ENCODE peak calls at places on chromosomes 5 and 9, in five cellular contexts. Q is fibroblast of lung, G is aorta, T is osteoblast, B is RWPE1. C is an unnamed sample.
A peak's percentile ranks its signal among the peaks of the same experiment; 100 is the strongest.

GRCh38 chr5:170028124-170028523 is 47.8 kb upstream of the INSYN2B start:
- DNase-seq in Q (no peak), G (no peak), T (no peak), B (no peak), C (no peak)

GRCh38 chr9:25418974-25419373 is 259.3 kb downstream of the TUSC1 start:
- DNase-seq in G (no peak), T (no peak), Q (peak; percentile 1), B (no peak), C (no peak)

GRCh38 chr9:14106699-14107098 is 207.2 kb downstream of the NFIB start:
- DNase-seq in Q (no peak), T (no peak), G (no peak), B (no peak), C (no peak)

GRCh38 chr9:84567776-84568175 is 101.8 kb upstream of the NTRK2 start:
- DNase-seq in G (no peak), Q (no peak), B (no peak), T (no peak), C (no peak)

GRCh38 chr5:125455041-125455440 is 708.6 kb upstream of the ZNF608 start:
- DNase-seq in G (no peak), B (no peak), T (no peak), Q (peak; percentile 52), C (no peak)

GRCh38 chr9:98101868-98102273 is 17.2 kb downstream of the TRIM14 start:
- DNase-seq in Q (no peak), B (no peak), T (no peak), G (no peak), C (no peak)

GRCh38 chr5:56088431-56088949 is 93.7 kb upstream of the IL6ST start:
- DNase-seq in T (no peak), Q (no peak), B (no peak), G (no peak), C (no peak)

GRCh38 chr5:1208743-1209551 is 7.6 kb downstream of the SLC6A19 start:
- DNase-seq in Q (no peak), B (peak; percentile 37), T (peak; percentile 96), G (peak; percentile 39), C (no peak)

GRCh38 chr5:62343428-62343827 is 37.4 kb downstream of the KIF2A start:
- DNase-seq in Q (no peak), B (no peak), T (no peak), G (no peak), C (no peak)

GRCh38 chr9:129619787-129620668 is 873 bp downstream of the C9orf50 start:
- DNase-seq in B (no peak), G (no peak), Q (no peak), T (peak; percentile 93), C (no peak)

GRCh38 chr5:141412853-141413539 is at the start of gene PCDHGA10:
- DNase-seq in G (no peak), T (peak; percentile 94), B (peak; percentile 29), Q (peak; percentile 81), C (no peak)

GRCh38 chr9:93826905-93827544 is 128.1 kb downstream of the BARX1 start:
- DNase-seq in G (no peak), B (no peak), T (peak; percentile 64), Q (no peak), C (no peak)

GRCh38 chr5:159550951-159551350 is 220.7 kb upstream of the IL12B start:
- DNase-seq in G (no peak), T (no peak), B (no peak), Q (peak; percentile 2), C (no peak)

GRCh38 chr9:133874659-133875058 is 117.5 kb downstream of the VAV2 start:
- DNase-seq in G (no peak), B (no peak), Q (no peak), T (no peak), C (no peak)
- H3K27ac ChIP-seq in G (no peak overlapping the region), B (peak overlapping the region; percentile 100), Q (no peak overlapping the region), T (peak overlapping the region; percentile 33), C (peak overlapping the region; percentile 97)

GRCh38 chr9:132014218-132014800 is 65.4 kb downstream of the MED27 start:
- DNase-seq in Q (no peak), T (no peak), B (no peak), G (no peak), C (no peak)

GRCh38 chr9:132011309-132011708 is 68.4 kb downstream of the MED27 start:
- DNase-seq in G (no peak), T (no peak), B (no peak), Q (no peak), C (no peak)

GRCh38 chr9:132015866-132016265 is 63.8 kb downstream of the MED27 start:
- DNase-seq in Q (no peak), G (no peak), T (no peak), B (no peak), C (no peak)

GRCh38 chr9:132011896-132012295 is 67.8 kb downstream of the MED27 start:
- DNase-seq in B (no peak), G (no peak), Q (no peak), T (no peak), C (no peak)

GRCh38 chr9:132012704-132013345 is 66.8 kb downstream of the MED27 start:
- DNase-seq in Q (no peak), B (no peak), T (no peak), G (no peak), C (no peak)
- H3K27ac ChIP-seq in Q (no peak overlapping the region), B (no peak overlapping the region), T (no peak overlapping the region), G (no peak overlapping the region), C (peak overlapping the region; percentile 1)

GRCh38 chr9:34892886-34893285 is 65.2 kb upstream of the PHF24 start:
- DNase-seq in G (no peak), B (no peak), T (no peak), Q (no peak), C (no peak)
- H3K27ac ChIP-seq in G (no peak overlapping the region), B (no peak overlapping the region), T (no peak overlapping the region), Q (no peak overlapping the region), C (no peak overlapping the region)

GRCh38 chr5:6607559-6607936 is 25.3 kb downstream of the NSUN2 start:
- DNase-seq in T (no peak), G (no peak), Q (no peak), B (no peak), C (no peak)
- H3K27ac ChIP-seq in T (no peak overlapping the region), G (no peak overlapping the region), Q (no peak overlapping the region), B (no peak overlapping the region), C (no peak overlapping the region)

DNA sequence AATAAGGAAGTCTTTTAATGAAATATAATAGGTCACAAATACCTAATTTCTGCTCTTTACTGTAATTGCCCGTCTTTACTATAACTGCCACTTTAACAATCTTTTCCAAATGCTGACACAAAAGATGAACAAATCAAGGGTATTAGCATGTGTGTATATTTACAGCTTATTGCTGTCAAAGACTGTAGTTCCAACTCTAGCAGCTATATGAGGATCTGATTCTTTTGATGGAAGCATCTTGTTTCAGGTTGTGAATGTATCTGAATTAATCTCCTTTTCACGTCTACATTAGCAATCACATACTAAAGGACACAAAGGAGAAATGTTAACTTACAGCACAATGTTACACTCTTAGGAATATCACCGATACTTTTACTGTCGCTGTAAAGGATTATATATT is 27.9 kb downstream of the RFX3 start:
- DNase-seq in T (no peak), G (no peak), B (no peak), Q (no peak), C (no peak)
- H3K27ac ChIP-seq in T (peak overlapping the region; percentile 80), G (no peak overlapping the region), B (no peak overlapping the region), Q (no peak overlapping the region), C (peak overlapping the region; percentile 38)

DNA sequence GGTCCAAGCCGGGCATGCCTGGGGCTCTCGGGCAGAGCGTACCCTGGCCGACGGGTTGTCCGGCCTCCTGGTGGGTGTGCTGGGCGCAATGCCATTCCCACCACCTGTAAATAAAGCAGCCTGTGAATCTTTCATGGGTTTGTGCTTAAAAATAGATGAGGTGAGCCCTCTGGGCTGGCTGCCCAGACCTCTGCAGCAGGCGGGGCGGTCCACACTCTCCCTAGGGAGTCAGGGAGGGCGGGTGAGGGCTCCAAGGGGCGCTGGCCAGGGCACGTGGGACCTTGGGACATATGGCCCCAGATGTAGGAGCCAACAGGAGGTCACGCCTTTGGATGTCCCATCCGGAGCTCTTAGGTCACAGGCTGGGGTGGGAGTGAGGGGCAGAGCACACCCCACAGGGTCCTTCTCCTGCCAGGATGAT is 3.6 kb upstream of the AGPAT2 start:
- DNase-seq in B (no peak), G (no peak), T (no peak), Q (no peak), C (no peak)
- H3K27ac ChIP-seq in B (peak overlapping the region; percentile 84), G (no peak overlapping the region), T (no peak overlapping the region), Q (no peak overlapping the region), C (no peak overlapping the region)

GRCh38 chr5:83313431-83313830 is 158.1 kb upstream of the VCAN start:
- DNase-seq in T (peak; percentile 3), B (no peak), G (no peak), Q (no peak), C (no peak)
- H3K27ac ChIP-seq in T (no peak overlapping the region), B (no peak overlapping the region), G (no peak overlapping the region), Q (no peak overlapping the region), C (no peak overlapping the region)

GRCh38 chr9:128247191-128247803 is 28.5 kb downstream of the GOLGA2 start:
- DNase-seq in Q (no peak), G (peak; percentile 29), T (peak; percentile 57), B (no peak), C (no peak)
- H3K27ac ChIP-seq in Q (no peak overlapping the region), G (no peak overlapping the region), T (no peak overlapping the region), B (peak overlapping the region; percentile 33), C (no peak overlapping the region)

GRCh38 chr5:124280044-124280443 is 466.4 kb downstream of the ZNF608 start:
- DNase-seq in G (no peak), Q (no peak), T (no peak), B (peak; percentile 39), C (peak; percentile 22)
- H3K27ac ChIP-seq in G (no peak overlapping the region), Q (no peak overlapping the region), T (no peak overlapping the region), B (peak overlapping the region; percentile 51), C (peak overlapping the region; percentile 11)